ENCODE peak calls at places on chromosomes 11 and 22, in four cellular contexts. One of them, this sample, is unnamed.
A peak's percentile ranks its signal among the peaks of the same experiment; 100 is the strongest.

GRCh38 chr11:67539588-67539987 is 16.3 kb upstream of the CABP2 start:
- DNase-seq in DND-41: no peak
- DNase-seq in IMR-90: no peak
- DNase-seq in mucosa of descending colon: no peak
- DNase-seq in this sample: peak; percentile 27

GRCh38 chr11:22666320-22666699 is at the start of gene GAS2:
- DNase-seq in DND-41: no peak
- DNase-seq in IMR-90: peak; percentile 1
- DNase-seq in mucosa of descending colon: no peak
- DNase-seq in this sample: no peak

GRCh38 chr11:79676396-79676795 is 235.6 kb upstream of the TENM4 start:
- DNase-seq in mucosa of descending colon: no peak
- DNase-seq in DND-41: no peak
- DNase-seq in IMR-90: no peak
- DNase-seq in this sample: no peak

GRCh38 chr22:23292453-23293350 is 112.4 kb downstream of the BCR start:
- DNase-seq in DND-41: no peak
- DNase-seq in IMR-90: no peak
- DNase-seq in mucosa of descending colon: no peak
- DNase-seq in this sample: peak; percentile 16

GRCh38 chr11:20057055-20057943 is 103.0 kb downstream of the DBX1 start:
- DNase-seq in DND-41: no peak
- DNase-seq in mucosa of descending colon: no peak
- DNase-seq in IMR-90: peak; percentile 65
- DNase-seq in this sample: no peak

GRCh38 chr22:25027959-25028840 is 75.7 kb downstream of the KIAA1671 start:
- DNase-seq in mucosa of descending colon: peak; percentile 60
- DNase-seq in DND-41: no peak
- DNase-seq in IMR-90: no peak
- DNase-seq in this sample: no peak

GRCh38 chr11:62846177-62846576 is 6.8 kb upstream of the WDR74 start:
- DNase-seq in IMR-90: no peak
- DNase-seq in mucosa of descending colon: no peak
- DNase-seq in DND-41: no peak
- DNase-seq in this sample: no peak

GRCh38 chr11:111782109-111782784 is 16.1 kb upstream of the PPP2R1B start:
- DNase-seq in IMR-90: no peak
- DNase-seq in DND-41: no peak
- DNase-seq in mucosa of descending colon: no peak
- DNase-seq in this sample: no peak

GRCh38 chr11:16784097-16784496 is 45.6 kb downstream of the C11orf58 start:
- DNase-seq in IMR-90: no peak
- DNase-seq in DND-41: no peak
- DNase-seq in mucosa of descending colon: no peak
- DNase-seq in this sample: no peak

GRCh38 chr22:39530692-39531331 is 1.7 kb downstream of the RPS19BP1 start:
- DNase-seq in DND-41: peak; percentile 43
- DNase-seq in IMR-90: peak; percentile 41
- DNase-seq in mucosa of descending colon: peak; percentile 52
- DNase-seq in this sample: peak; percentile 67

GRCh38 chr11:2380807-2381350 is 3.8 kb downstream of the CD81 start:
- DNase-seq in DND-41: no peak
- DNase-seq in IMR-90: no peak
- DNase-seq in mucosa of descending colon: peak; percentile 83
- DNase-seq in this sample: peak; percentile 86

GRCh38 chr22:29041408-29041807 is 20.2 kb downstream of the C22orf31 start:
- DNase-seq in IMR-90: peak; percentile 82
- DNase-seq in DND-41: no peak
- DNase-seq in mucosa of descending colon: no peak
- DNase-seq in this sample: no peak

GRCh38 chr11:125494601-125494986 is 1.5 kb downstream of the FEZ1 start:
- DNase-seq in DND-41: no peak
- DNase-seq in mucosa of descending colon: no peak
- DNase-seq in IMR-90: peak; percentile 14
- DNase-seq in this sample: peak; percentile 9

GRCh38 chr11:130578738-130579368 is 130.4 kb downstream of the ADAMTS15 start:
- DNase-seq in DND-41: no peak
- DNase-seq in IMR-90: no peak
- DNase-seq in mucosa of descending colon: no peak
- DNase-seq in this sample: no peak

GRCh38 chr11:63639195-63639832 is 25.1 kb upstream of the PLAAT3 start:
- DNase-seq in DND-41: no peak
- DNase-seq in mucosa of descending colon: no peak
- DNase-seq in IMR-90: peak; percentile 27
- DNase-seq in this sample: no peak

GRCh38 chr11:95371147-95371546 is 140.1 kb upstream of the SESN3 start:
- DNase-seq in DND-41: no peak
- DNase-seq in mucosa of descending colon: no peak
- DNase-seq in IMR-90: no peak
- DNase-seq in this sample: no peak

GRCh38 chr11:844693-845644 is 2.3 kb downstream of the TSPAN4 start:
- DNase-seq in DND-41: peak; percentile 73
- DNase-seq in IMR-90: peak; percentile 87
- DNase-seq in mucosa of descending colon: peak; percentile 86
- DNase-seq in this sample: no peak

GRCh38 chr11:30889116-30889765 is 303.1 kb upstream of the MPPED2 start:
- DNase-seq in mucosa of descending colon: no peak
- DNase-seq in DND-41: no peak
- DNase-seq in IMR-90: peak; percentile 45
- DNase-seq in this sample: no peak

GRCh38 chr11:70547821-70548670 is 149.7 kb downstream of the CTTN start:
- DNase-seq in mucosa of descending colon: peak; percentile 47
- DNase-seq in DND-41: no peak
- DNase-seq in IMR-90: no peak
- DNase-seq in this sample: no peak

GRCh38 chr22:44304354-44304753 is 8.4 kb downstream of the SHISAL1 start:
- DNase-seq in IMR-90: peak; percentile 47
- DNase-seq in mucosa of descending colon: no peak
- DNase-seq in DND-41: no peak
- DNase-seq in this sample: no peak

GRCh38 chr11:16154715-16155396 is 201.5 kb downstream of the SOX6 start:
- DNase-seq in IMR-90: no peak
- DNase-seq in mucosa of descending colon: no peak
- DNase-seq in DND-41: no peak
- DNase-seq in this sample: no peak

GRCh38 chr22:27148025-27148424 is 490.6 kb downstream of the MIAT start:
- DNase-seq in mucosa of descending colon: no peak
- DNase-seq in IMR-90: no peak
- DNase-seq in DND-41: no peak
- DNase-seq in this sample: no peak

GRCh38 chr11:64736654-64737053 is 7.3 kb downstream of the RASGRP2 start:
- DNase-seq in DND-41: no peak
- DNase-seq in IMR-90: no peak
- DNase-seq in mucosa of descending colon: no peak
- DNase-seq in this sample: no peak

GRCh38 chr11:76237041-76237649 is 30.8 kb upstream of the WNT11 start:
- DNase-seq in IMR-90: no peak
- DNase-seq in DND-41: no peak
- DNase-seq in mucosa of descending colon: no peak
- DNase-seq in this sample: no peak

GRCh38 chr11:45475135-45475534 is 189.0 kb upstream of the SYT13 start:
- DNase-seq in IMR-90: no peak
- DNase-seq in DND-41: no peak
- DNase-seq in mucosa of descending colon: no peak
- DNase-seq in this sample: no peak

GRCh38 chr11:45917286-45917622 is 423 bp downstream of the PEX16 start:
- DNase-seq in mucosa of descending colon: no peak
- DNase-seq in IMR-90: no peak
- DNase-seq in DND-41: no peak
- DNase-seq in this sample: peak; percentile 36

GRCh38 chr11:2690261-2690575 is 9.6 kb downstream of the KCNQ1OT1 start:
- DNase-seq in IMR-90: no peak
- DNase-seq in DND-41: no peak
- DNase-seq in mucosa of descending colon: no peak
- DNase-seq in this sample: no peak

GRCh38 chr11:1636291-1636950 is 6.8 kb downstream of the KRTAP5-5 start:
- DNase-seq in IMR-90: no peak
- DNase-seq in mucosa of descending colon: no peak
- DNase-seq in DND-41: no peak
- DNase-seq in this sample: no peak

GRCh38 chr11:45607995-45608394 is 57.4 kb downstream of the CHST1 start:
- DNase-seq in DND-41: no peak
- DNase-seq in mucosa of descending colon: no peak
- DNase-seq in IMR-90: no peak
- DNase-seq in this sample: no peak

GRCh38 chr11:85710912-85711311 is 24.9 kb upstream of the CCDC89 start:
- DNase-seq in DND-41: no peak
- DNase-seq in IMR-90: peak; percentile 56
- DNase-seq in mucosa of descending colon: no peak
- DNase-seq in this sample: no peak

GRCh38 chr11:83760942-83761341 is 474.8 kb upstream of the CCDC90B start:
- DNase-seq in DND-41: no peak
- DNase-seq in IMR-90: no peak
- DNase-seq in mucosa of descending colon: no peak
- DNase-seq in this sample: no peak

GRCh38 chr11:48109046-48109666 is 107.5 kb upstream of the OR4B1 start:
- DNase-seq in IMR-90: peak; percentile 63
- DNase-seq in DND-41: peak; percentile 13
- DNase-seq in mucosa of descending colon: no peak
- DNase-seq in this sample: peak; percentile 37

GRCh38 chr11:16924826-16925494 is 89.3 kb downstream of the PLEKHA7 start:
- DNase-seq in DND-41: no peak
- DNase-seq in mucosa of descending colon: peak; percentile 89
- DNase-seq in IMR-90: no peak
- DNase-seq in this sample: no peak

GRCh38 chr11:34792814-34793241 is 123.4 kb downstream of the APIP start:
- DNase-seq in DND-41: no peak
- DNase-seq in IMR-90: no peak
- DNase-seq in mucosa of descending colon: no peak
- DNase-seq in this sample: no peak

GRCh38 chr11:62544521-62545436 is 1.8 kb downstream of the AHNAK start:
- DNase-seq in DND-41: no peak
- DNase-seq in IMR-90: no peak
- DNase-seq in mucosa of descending colon: peak; percentile 79
- DNase-seq in this sample: peak; percentile 55

GRCh38 chr11:11841605-11842425 is at the start of gene USP47:
- DNase-seq in mucosa of descending colon: peak; percentile 94
- DNase-seq in IMR-90: peak; percentile 70
- DNase-seq in DND-41: peak; percentile 91
- DNase-seq in this sample: peak; percentile 94
- H3K4me3 ChIP-seq in mucosa of descending colon: peak within 1 kb of the TSS; percentile 69
- H3K4me3 ChIP-seq in IMR-90: peak within 1 kb of the TSS; percentile 98
- H3K4me3 ChIP-seq in DND-41: peak within 1 kb of the TSS; percentile 76
- H3K4me3 ChIP-seq in this sample: peak within 1 kb of the TSS; percentile 75

DNA sequence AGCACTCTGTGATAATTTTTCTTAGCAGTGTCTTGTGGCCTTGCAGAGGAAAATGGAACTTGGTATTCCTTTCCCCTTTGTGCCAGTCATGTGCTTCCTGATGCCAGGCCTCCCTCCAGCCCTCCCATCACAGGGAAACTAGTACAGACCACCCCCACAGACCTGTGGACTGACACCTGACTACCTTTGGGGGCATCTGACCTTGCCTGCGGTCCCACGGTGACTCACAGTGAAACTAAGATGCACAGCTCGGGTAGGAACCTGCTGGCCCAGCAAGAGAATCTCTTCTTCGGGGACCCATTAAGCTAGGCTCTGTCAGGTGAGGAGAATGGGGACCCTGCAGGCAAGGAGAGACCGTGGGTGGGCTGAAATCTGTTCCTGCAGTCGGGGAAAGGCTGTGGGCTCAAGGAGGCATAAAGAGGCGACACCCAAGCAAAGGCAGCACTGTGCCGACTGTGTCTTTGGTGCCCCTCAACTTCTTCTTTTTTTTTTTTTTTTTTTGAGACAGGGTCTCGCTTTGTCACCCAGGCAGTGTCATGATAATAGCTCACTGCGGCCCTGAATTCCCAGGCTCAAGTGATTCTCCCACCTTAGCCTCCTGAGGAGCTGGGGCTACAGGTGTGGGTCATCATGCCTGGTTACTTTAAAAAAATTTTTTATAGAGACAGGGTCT is 20.9 kb upstream of the PEX26 start:
- DNase-seq in DND-41: no peak
- DNase-seq in IMR-90: no peak
- DNase-seq in mucosa of descending colon: peak; percentile 66
- DNase-seq in this sample: peak; percentile 76
- TF ChIP-seq CTCF in DND-41: no peak
- TF ChIP-seq CTCF in IMR-90: no peak
- TF ChIP-seq CTCF in mucosa of descending colon: no peak
- TF ChIP-seq CTCF in this sample: no peak

DNA sequence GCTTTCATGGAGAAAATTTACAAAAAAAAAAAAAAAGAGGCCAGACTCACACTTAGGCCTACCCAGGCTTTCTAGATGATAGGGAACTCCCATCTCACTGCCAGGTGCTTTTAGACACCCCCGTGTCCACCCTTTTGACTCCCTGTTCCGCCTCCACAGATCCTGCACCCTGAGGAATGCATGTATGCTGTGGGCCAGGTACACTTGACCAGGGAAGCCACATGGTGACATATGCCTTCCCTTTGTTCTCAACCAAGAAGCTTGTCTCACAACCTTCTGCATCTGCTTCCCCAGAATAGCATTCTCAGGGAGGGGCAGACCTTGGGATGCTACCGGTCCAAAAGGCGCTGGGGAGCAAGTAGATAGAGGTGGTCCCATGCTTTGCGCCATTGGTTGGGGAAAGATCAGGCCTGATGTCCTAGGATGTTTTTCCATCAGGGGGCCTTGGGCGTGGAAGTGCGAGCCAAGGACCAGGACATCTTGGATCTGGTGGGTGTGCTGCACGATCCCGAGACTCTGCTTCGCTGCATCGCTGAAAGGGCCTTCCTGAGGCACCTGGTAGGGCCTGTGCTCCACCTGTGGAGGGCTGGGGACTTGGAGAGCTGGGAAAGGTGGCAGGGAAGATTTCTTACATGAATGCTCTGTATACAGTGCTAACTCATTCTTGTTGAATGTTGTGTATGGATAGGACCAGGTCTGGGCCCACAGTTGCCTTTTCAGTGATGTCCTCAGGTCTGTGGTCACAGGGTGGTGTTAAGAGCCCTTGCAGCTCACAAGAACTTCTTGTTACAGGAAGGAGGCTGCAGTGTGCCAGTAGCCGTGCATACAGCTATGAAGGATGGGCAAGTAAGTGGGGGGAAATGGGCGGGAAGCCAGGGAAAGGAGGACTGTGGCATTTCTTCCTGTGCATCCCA is 7.5 kb downstream of the HMBS start:
- DNase-seq in mucosa of descending colon: no peak
- DNase-seq in DND-41: peak; percentile 37
- DNase-seq in IMR-90: no peak
- DNase-seq in this sample: no peak
- H3K4me3 ChIP-seq in mucosa of descending colon: no peak overlapping the region
- H3K4me3 ChIP-seq in DND-41: peak overlapping the region; percentile 95
- H3K4me3 ChIP-seq in IMR-90: no peak overlapping the region
- H3K4me3 ChIP-seq in this sample: no peak overlapping the region

DNA sequence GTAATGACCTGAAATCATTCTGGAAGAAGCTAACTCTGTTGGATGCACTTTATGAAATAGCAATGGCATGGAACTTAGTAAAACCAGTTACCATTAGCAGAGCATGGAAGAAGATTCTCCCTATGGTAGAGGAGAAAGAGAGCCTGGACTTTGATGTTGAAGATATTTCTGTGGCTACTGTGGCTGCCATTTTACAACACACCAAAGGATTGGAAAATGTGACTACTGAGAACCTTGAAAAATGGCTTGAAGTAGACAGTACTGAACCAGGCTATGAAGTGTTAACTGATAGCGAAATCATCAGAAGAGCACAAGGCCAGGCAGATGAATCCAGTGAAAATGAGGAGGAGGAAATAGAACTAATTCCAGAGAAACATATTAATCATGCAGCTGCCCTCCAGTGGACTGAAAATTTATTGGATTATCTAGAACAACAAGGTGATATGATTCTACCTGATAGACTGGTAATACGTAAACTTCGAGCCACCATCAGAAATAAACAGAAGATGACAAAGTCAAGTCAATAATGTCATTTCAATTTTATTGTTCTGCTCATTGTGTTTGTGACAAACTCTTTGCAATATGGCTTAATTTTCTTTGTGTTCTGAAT is 2.0 kb downstream of the JRKL start:
- DNase-seq in IMR-90: no peak
- DNase-seq in mucosa of descending colon: no peak
- DNase-seq in DND-41: no peak
- DNase-seq in this sample: no peak
- TF ChIP-seq CTCF in IMR-90: no peak
- TF ChIP-seq CTCF in mucosa of descending colon: no peak
- TF ChIP-seq CTCF in DND-41: no peak
- TF ChIP-seq CTCF in this sample: no peak